ENCODE peak calls at places on chromosomes 6 and 20, in five cellular contexts. X is breast epithelium, T is B cell, Q is HFFc6, I is GM12865. J is an unnamed sample.

GRCh38 chr6:132084811-132085509 is 133.8 kb upstream of the CCN2 start:
- DNase-seq in X (no peak), T (no peak), Q (peak), I (peak), J (no peak)

GRCh38 chr6:76792394-76792793 is 670.9 kb downstream of the HTR1B start:
- DNase-seq in X (no peak), T (no peak), Q (no peak), I (no peak), J (no peak)

GRCh38 chr20:48338717-48339116 is 489.1 kb downstream of the PREX1 start:
- DNase-seq in X (no peak), T (no peak), Q (peak), I (no peak), J (no peak)

GRCh38 chr6:147395158-147395557 is 113.3 kb upstream of the SAMD5 start:
- DNase-seq in X (no peak), T (no peak), Q (no peak), I (no peak), J (no peak)

GRCh38 chr6:145012039-145012662 is 723.2 kb downstream of the EPM2A start:
- DNase-seq in X (no peak), T (no peak), Q (no peak), I (no peak), J (no peak)

GRCh38 chr6:163048345-163048744 is 320.6 kb downstream of the PACRG start:
- DNase-seq in X (no peak), T (no peak), Q (no peak), I (no peak), J (no peak)

GRCh38 chr20:62339647-62340062 is 27.5 kb downstream of the LAMA5 start:
- DNase-seq in X (no peak), T (peak), Q (no peak), I (peak), J (no peak)

GRCh38 chr20:31712112-31712553 is 10.5 kb downstream of the BCL2L1 start:
- DNase-seq in X (no peak), T (no peak), Q (no peak), I (no peak), J (no peak)

GRCh38 chr6:142975272-142975805 is 30.4 kb upstream of the HIVEP2 start:
- DNase-seq in X (no peak), T (no peak), Q (no peak), I (no peak), J (no peak)

GRCh38 chr20:4070323-4071176 is 55.2 kb upstream of the RNF24 start:
- DNase-seq in X (no peak), T (no peak), Q (no peak), I (no peak), J (no peak)

GRCh38 chr20:54995553-54995952 is 520.2 kb downstream of the DOK5 start:
- DNase-seq in X (no peak), T (no peak), Q (no peak), I (no peak), J (no peak)

GRCh38 chr20:7540018-7540417 is 400.2 kb downstream of the HAO1 start:
- DNase-seq in X (no peak), T (no peak), Q (no peak), I (no peak), J (no peak)

GRCh38 chr6:129748212-129748900 is 38.4 kb upstream of the ARHGAP18 start:
- DNase-seq in X (no peak), T (peak), Q (no peak), I (peak), J (no peak)

GRCh38 chr20:56424931-56425330 is 12.9 kb downstream of the CASS4 start:
- DNase-seq in X (no peak), T (no peak), Q (no peak), I (no peak), J (no peak)

GRCh38 chr20:56420940-56421688 is 9.1 kb downstream of the CASS4 start:
- DNase-seq in X (no peak), T (no peak), Q (no peak), I (no peak), J (no peak)

GRCh38 chr20:56420028-56420427 is 8.0 kb downstream of the CASS4 start:
- DNase-seq in X (no peak), T (no peak), Q (no peak), I (no peak), J (no peak)

GRCh38 chr20:56422131-56422823 is 10.2 kb downstream of the CASS4 start:
- DNase-seq in X (no peak), T (no peak), Q (peak), I (no peak), J (no peak)

GRCh38 chr20:56422824-56423189 is 10.7 kb downstream of the CASS4 start:
- DNase-seq in X (no peak), T (no peak), Q (no peak), I (no peak), J (no peak)
- TF ChIP-seq CTCF in X (no peak), T (no peak), Q (no peak), I (no peak), J (no peak)

GRCh38 chr20:36460648-36461599 is 80.4 kb upstream of the MYL9 start:
- DNase-seq in X (peak), T (peak), Q (peak), I (peak), J (peak)
- TF ChIP-seq CTCF in X (no peak), T (no peak), Q (no peak), I (no peak), J (no peak)

GRCh38 chr6:2853766-2854393 is 12.2 kb upstream of the SERPINB1 start:
- DNase-seq in X (no peak), T (peak), Q (peak), I (peak), J (no peak)

GRCh38 chr6:2852514-2852855 is 10.8 kb upstream of the SERPINB1 start:
- DNase-seq in X (no peak), T (no peak), Q (no peak), I (no peak), J (no peak)

GRCh38 chr6:2852921-2853322 is 11.3 kb upstream of the SERPINB1 start:
- DNase-seq in X (no peak), T (peak), Q (no peak), I (no peak), J (no peak)

GRCh38 chr6:2855061-2855519 is 13.4 kb upstream of the SERPINB1 start:
- DNase-seq in X (no peak), T (no peak), Q (no peak), I (peak), J (no peak)

GRCh38 chr6:2854394-2854982 is 12.8 kb upstream of the SERPINB1 start:
- DNase-seq in X (no peak), T (no peak), Q (no peak), I (peak), J (no peak)
- TF ChIP-seq CTCF in X (no peak), T (peak), Q (peak), I (no peak), J (no peak)

DNA sequence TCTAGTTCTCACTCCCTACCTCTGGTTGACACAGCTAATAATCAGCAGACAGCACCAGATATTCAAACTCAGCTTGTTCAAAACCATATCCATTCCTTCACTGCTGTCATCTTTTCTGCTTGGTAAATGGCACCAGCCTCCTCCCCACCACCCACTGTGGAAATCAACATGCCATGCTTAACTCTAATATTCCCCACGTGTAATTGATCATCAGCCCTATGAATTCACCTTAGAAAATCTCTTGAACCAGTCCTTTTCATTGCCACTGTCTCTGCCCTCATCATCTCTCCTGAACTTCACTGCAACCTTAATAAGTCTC is 94.2 kb upstream of the VSTM2L start:
- DNase-seq in X (no peak), T (no peak), Q (no peak), I (no peak), J (no peak)
- TF ChIP-seq CTCF in X (no peak), T (no peak), Q (no peak), I (no peak), J (no peak)

GRCh38 chr6:47483853-47484546 is 6.4 kb downstream of the CD2AP start:
- DNase-seq in X (no peak), T (no peak), Q (peak), I (no peak), J (no peak)

GRCh38 chr6:47485083-47485482 is 7.5 kb downstream of the CD2AP start:
- DNase-seq in X (no peak), T (no peak), Q (no peak), I (no peak), J (no peak)

GRCh38 chr6:47483516-47483852 is 5.9 kb downstream of the CD2AP start:
- DNase-seq in X (no peak), T (no peak), Q (no peak), I (no peak), J (no peak)

GRCh38 chr6:47485491-47486135 is 8.0 kb downstream of the CD2AP start:
- DNase-seq in X (no peak), T (no peak), Q (no peak), I (no peak), J (no peak)

GRCh38 chr6:47484616-47485015 is 7.0 kb downstream of the CD2AP start:
- DNase-seq in X (no peak), T (no peak), Q (peak), I (no peak), J (no peak)
- TF ChIP-seq CTCF in X (no peak), T (no peak), Q (no peak), I (no peak), J (no peak)

DNA sequence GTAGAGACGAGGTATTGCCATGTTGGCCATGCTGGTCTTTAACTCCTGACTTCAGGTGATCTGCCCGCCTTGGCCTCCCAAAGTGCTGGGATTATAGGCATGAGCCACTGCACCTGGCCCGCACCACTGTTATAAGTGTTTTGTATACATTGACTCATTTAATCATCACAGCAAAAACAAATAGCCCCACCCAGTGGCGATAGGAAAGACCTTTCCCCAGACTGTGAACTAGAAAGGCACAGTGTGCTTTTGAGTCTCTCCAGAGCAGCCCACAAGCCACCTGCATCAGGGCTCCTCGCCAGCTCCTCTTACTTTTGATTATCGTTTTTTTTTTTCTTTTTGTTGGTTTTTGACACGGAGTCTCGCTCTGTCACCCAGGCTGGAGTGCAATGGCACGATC is 27.9 kb upstream of the ZFP64 start:
- DNase-seq in X (no peak), T (no peak), Q (no peak), I (peak), J (no peak)
- TF ChIP-seq CTCF in X (no peak), T (no peak), Q (peak), I (no peak), J (peak)

GRCh38 chr6:30915591-30915946 is 1.5 kb downstream of the VARS2 start:
- DNase-seq in X (no peak), T (no peak), Q (peak), I (peak), J (no peak)

GRCh38 chr6:30912746-30913520 is 1.1 kb upstream of the VARS2 start:
- DNase-seq in X (no peak), T (no peak), Q (no peak), I (no peak), J (no peak)

GRCh38 chr6:30913721-30914075 is 340 bp upstream of the VARS2 start:
- DNase-seq in X (no peak), T (peak), Q (no peak), I (no peak), J (no peak)

GRCh38 chr6:30914076-30914853 is at the start of gene VARS2:
- DNase-seq in X (peak), T (peak), Q (peak), I (peak), J (peak)

DNA sequence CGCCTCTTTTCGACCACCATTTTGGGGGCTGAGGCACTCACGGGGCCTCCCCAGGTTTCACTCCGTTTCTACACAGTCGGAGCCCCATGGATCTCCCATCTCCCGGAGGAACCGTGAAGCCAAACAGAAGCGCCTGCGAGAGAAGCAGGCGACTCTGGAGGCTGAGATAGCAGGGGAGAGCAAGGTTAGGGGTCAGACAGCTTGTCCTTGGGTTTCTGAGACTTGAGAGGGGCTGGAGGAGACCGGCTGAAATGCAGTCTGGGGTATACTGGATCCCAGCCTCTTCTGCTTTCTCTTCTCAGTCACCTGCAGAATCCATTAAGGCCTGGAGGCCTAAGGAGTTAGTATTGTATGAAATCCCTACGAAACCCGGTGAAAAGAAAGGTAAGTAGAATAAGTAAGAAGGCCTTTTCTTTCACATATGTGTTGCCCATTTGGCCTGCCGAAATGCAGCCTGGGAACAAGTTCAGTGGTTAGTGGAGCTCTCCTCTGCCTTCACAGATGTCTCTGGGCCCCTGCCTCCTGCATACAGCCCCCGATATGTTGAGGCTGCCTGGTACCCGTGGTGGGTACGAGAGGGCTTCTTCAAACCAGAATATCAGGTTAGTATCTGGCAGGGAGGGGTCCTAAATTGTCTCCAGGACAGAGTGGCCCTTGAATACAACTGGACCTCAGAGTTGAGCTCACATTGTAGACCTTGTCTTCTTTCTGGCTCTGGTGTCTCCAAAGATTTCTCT is 984 bp downstream of the VARS2 start:
- DNase-seq in X (no peak), T (no peak), Q (no peak), I (peak), J (no peak)
- TF ChIP-seq CTCF in X (no peak), T (no peak), Q (no peak), I (no peak), J (no peak)

DNA sequence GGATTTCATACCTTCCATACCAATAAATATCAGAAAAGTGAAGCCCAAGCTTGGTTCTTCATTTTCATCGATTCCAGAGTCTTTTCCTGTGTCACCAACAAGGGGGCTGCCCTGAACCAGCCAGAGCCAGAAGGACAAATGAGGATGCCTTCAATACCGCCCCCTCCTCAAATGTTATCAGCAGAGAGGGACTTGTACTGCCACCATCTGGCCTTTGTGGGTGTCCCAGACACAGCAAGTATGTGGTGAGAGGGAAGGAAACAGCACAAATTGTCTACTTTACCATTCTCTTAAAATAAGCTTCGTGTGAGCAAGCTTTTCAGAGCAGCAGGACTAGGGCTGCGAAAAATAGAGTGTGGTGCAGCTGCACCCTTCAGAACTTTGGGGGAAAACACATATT is 165.3 kb downstream of the SOBP start:
- DNase-seq in X (no peak), T (no peak), Q (no peak), I (no peak), J (no peak)
- TF ChIP-seq CTCF in X (no peak), T (peak), Q (no peak), I (peak), J (no peak)